ENCODE peak calls at places on chromosomes 4 and X, in nine cellular contexts. B is sigmoid colon, E is psoas muscle, J is pancreas, T is RWPE2, R is PC-3, C is right cardiac atrium, P is cardiac muscle cell, A is GM23248. F is an unnamed sample.

GRCh38 chr4:40205259-40206198 is 8.7 kb downstream of the RHOH start:
- DNase-seq in J (no peak), B (no peak), E (no peak), R (no peak), T (no peak), C (no peak), P (no peak), A (no peak), F (no peak)

GRCh38 chr4:19776021-19776459 is 475.7 kb upstream of the SLIT2 start:
- DNase-seq in J (no peak), P (peak; percentile 17), A (peak; percentile 89), B (no peak), R (peak; percentile 96), T (peak; percentile 88), C (peak; percentile 20), E (no peak), F (peak; percentile 98)

GRCh38 chr4:181745933-181746627 is 497.1 kb upstream of the TENM3 start:
- DNase-seq in C (no peak), J (no peak), R (no peak), P (no peak), E (no peak), T (no peak), A (no peak), B (no peak), F (no peak)

GRCh38 chr4:109990307-109991257 is 77.9 kb downstream of the EGF start:
- DNase-seq in T (no peak), J (no peak), B (no peak), A (no peak), C (no peak), R (no peak), P (no peak), E (no peak), F (no peak)

GRCh38 chr4:118772149-118773081 is 63.5 kb downstream of the SEC24D start:
- DNase-seq in J (no peak), T (no peak), A (peak; percentile 72), E (no peak), R (peak; percentile 58), P (peak; percentile 42), C (no peak), B (no peak), F (no peak)

GRCh38 chrX:75230296-75230695 is 43.6 kb upstream of the UPRT start:
- DNase-seq in T (no peak), C (no peak), A (peak; percentile 0), R (no peak), E (no peak), P (no peak), J (no peak), B (no peak), F (no peak)

GRCh38 chrX:36787787-36788186 is 220.4 kb upstream of the FAM47C start:
- DNase-seq in A (no peak), R (no peak), J (no peak), C (no peak), T (no peak), B (no peak), E (no peak), P (no peak), F (no peak)

GRCh38 chrX:73943900-73944581 is 359.9 kb upstream of the ZCCHC13 start:
- DNase-seq in A (peak; percentile 93), R (peak; percentile 89), T (peak; percentile 70), P (peak; percentile 96), B (peak; percentile 95), J (peak; percentile 90), C (peak; percentile 92), E (peak; percentile 89), F (peak; percentile 78)

GRCh38 chrX:113545040-113545439 is 704.4 kb upstream of the AMOT start:
- DNase-seq in R (no peak), A (no peak), C (no peak), B (no peak), E (no peak), J (no peak), P (no peak), T (no peak), F (no peak)

GRCh38 chr4:55742655-55743191 is 76.9 kb upstream of the EXOC1L start:
- DNase-seq in J (no peak), E (no peak), T (no peak), A (peak; percentile 45), B (no peak), C (no peak), P (no peak), R (peak; percentile 11), F (no peak)

GRCh38 chr4:114052227-114052626 is 72.8 kb upstream of the ARSJ start:
- DNase-seq in P (no peak), E (no peak), R (no peak), J (no peak), C (no peak), A (no peak), B (no peak), T (no peak), F (no peak)

DNA sequence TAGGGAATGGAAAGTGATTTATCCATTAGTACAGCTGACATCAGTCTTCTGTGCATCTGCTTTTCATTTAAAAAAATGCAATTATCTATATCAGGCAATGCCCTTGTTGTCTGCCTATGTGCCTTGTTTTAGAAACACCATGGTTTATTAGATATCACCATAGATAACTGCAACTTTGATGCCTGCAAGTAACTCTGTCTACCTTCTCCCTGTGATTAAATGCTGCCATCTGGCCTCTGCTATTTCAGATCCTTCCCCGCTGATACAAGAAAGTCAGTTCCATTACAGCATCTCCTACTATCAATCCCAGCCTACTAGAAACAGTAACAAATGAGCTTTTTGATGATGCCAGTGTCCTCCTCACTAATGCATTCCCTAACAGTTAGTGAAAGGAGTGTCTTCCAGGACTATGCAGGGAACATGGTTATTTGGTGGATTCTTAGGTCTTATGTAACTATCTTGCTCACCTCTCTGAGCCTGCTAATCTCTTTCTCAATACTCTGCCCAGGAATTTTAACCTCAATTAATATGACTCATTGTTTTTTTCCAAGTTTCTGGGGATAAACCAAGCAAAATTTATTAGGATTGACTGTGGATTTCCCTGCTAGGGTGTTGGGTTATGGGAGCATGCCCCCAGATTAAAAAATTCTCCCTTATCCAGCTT is 444.9 kb downstream of the RAPGEF2 start:
- DNase-seq in B (no peak), R (peak; percentile 25), A (peak; percentile 31), T (no peak), C (no peak), P (no peak), E (no peak), J (no peak), F (no peak)
- H3K4me1 ChIP-seq in B (no peaks in the 10 kb centered on the region), R (no peaks in the 10 kb centered on the region), A (no peaks in the 10 kb centered on the region), T (peaks cover 13% of the 10 kb centered on the region), C (no peaks in the 10 kb centered on the region), P (no peaks in the 10 kb centered on the region), E (no peaks in the 10 kb centered on the region), J (no peaks in the 10 kb centered on the region), F (no peaks in the 10 kb centered on the region)

GRCh38 chrX:10042055-10042454 is 74.9 kb downstream of the CLDN34 start:
- DNase-seq in J (no peak), C (no peak), A (no peak), B (no peak), E (no peak), P (no peak), T (no peak), R (no peak), F (no peak)
- H3K4me1 ChIP-seq in J (no peaks in the 10 kb centered on the region), C (peaks cover 21% of the 10 kb centered on the region), A (peaks cover 8% of the 10 kb centered on the region), B (peaks cover 32% of the 10 kb centered on the region), E (no peaks in the 10 kb centered on the region), P (peaks cover 5% of the 10 kb centered on the region), T (peaks cover 8% of the 10 kb centered on the region), R (peaks cover 8% of the 10 kb centered on the region), F (peaks cover 27% of the 10 kb centered on the region)

GRCh38 chr4:184448828-184449227 is 25.5 kb downstream of the IRF2 start:
- DNase-seq in B (peak; percentile 77), E (peak; percentile 50), P (no peak), C (peak; percentile 77), J (no peak), R (no peak), A (peak; percentile 83), T (no peak), F (peak; percentile 66)

GRCh38 chr4:184450743-184451142 is 23.6 kb downstream of the IRF2 start:
- DNase-seq in A (peak; percentile 40), P (no peak), C (no peak), R (no peak), E (no peak), J (no peak), T (no peak), B (no peak), F (no peak)

GRCh38 chr4:184447664-184448063 is 26.7 kb downstream of the IRF2 start:
- DNase-seq in C (no peak), E (no peak), T (no peak), B (no peak), J (no peak), R (no peak), A (no peak), P (no peak), F (no peak)

GRCh38 chr4:184451726-184452125 is 22.6 kb downstream of the IRF2 start:
- DNase-seq in E (no peak), B (no peak), T (no peak), J (no peak), C (no peak), R (no peak), A (no peak), P (no peak), F (no peak)

GRCh38 chr4:184450045-184450444 is 24.3 kb downstream of the IRF2 start:
- DNase-seq in E (no peak), P (no peak), C (no peak), A (peak; percentile 88), T (no peak), R (peak; percentile 44), J (no peak), B (no peak), F (no peak)
- H3K4me1 ChIP-seq in E (peaks cover 92% of the 10 kb centered on the region), P (peaks cover 7% of the 10 kb centered on the region), C (peaks cover 35% of the 10 kb centered on the region), A (peaks cover 37% of the 10 kb centered on the region), T (peaks cover 30% of the 10 kb centered on the region), R (peaks cover 24% of the 10 kb centered on the region), J (peaks cover 19% of the 10 kb centered on the region), B (peaks cover 79% of the 10 kb centered on the region), F (peaks cover 40% of the 10 kb centered on the region)

GRCh38 chr4:94534401-94535312 is 82.9 kb downstream of the PDLIM5 start:
- DNase-seq in C (no peak), B (no peak), J (no peak), P (no peak), E (no peak), A (no peak), R (no peak), T (no peak), F (no peak)

GRCh38 chr4:94536649-94537464 is 85.1 kb downstream of the PDLIM5 start:
- DNase-seq in J (no peak), C (no peak), P (no peak), E (no peak), B (no peak), T (no peak), A (no peak), R (no peak), F (no peak)

GRCh38 chr4:94533405-94534223 is 81.9 kb downstream of the PDLIM5 start:
- DNase-seq in E (no peak), R (no peak), T (no peak), J (no peak), P (no peak), B (no peak), C (no peak), A (no peak), F (no peak)

GRCh38 chr4:94538229-94538628 is 86.5 kb downstream of the PDLIM5 start:
- DNase-seq in T (no peak), P (no peak), J (no peak), E (no peak), R (no peak), B (no peak), A (no peak), C (no peak), F (no peak)

DNA sequence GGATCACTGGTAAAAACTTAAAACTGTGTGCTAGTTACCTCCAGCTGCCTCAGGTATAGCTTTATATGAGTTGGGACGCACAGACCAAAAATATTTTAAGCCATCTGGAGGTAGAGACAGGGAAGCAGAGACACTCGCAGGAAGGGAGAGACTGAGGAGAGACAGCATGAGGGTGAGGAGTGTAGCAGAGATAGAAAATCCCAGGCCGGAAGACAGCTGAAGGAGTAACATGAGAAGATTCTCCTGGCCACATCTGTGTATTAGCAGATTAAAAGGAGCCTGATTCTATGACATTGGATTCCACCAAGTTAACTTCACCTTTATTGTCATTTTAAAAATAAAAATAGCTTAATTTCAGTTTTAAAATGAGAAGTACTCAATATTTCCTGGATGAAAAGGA is 84.3 kb downstream of the PDLIM5 start:
- DNase-seq in C (no peak), A (no peak), P (no peak), R (no peak), B (no peak), E (no peak), T (no peak), J (no peak), F (no peak)
- H3K4me1 ChIP-seq in C (peaks cover 7% of the 10 kb centered on the region), A (peaks cover 16% of the 10 kb centered on the region), P (peaks cover 74% of the 10 kb centered on the region), R (peaks cover 33% of the 10 kb centered on the region), B (peaks cover 69% of the 10 kb centered on the region), E (peaks cover 91% of the 10 kb centered on the region), T (peaks cover 71% of the 10 kb centered on the region), J (peaks cover 42% of the 10 kb centered on the region), F (peaks cover 30% of the 10 kb centered on the region)

F was measured in SJSA1.